ENCODE peak calls at places on chromosomes 5 and 9, in seven cellular contexts. C is HEK293T; W is astrocyte of the hippocampus; S is anterior cingulate cortex; Z is head of caudate nucleus; B is activated CD4-positive, alpha-beta memory T cell treated with anti-CD3 and anti-CD28 coated beads, Interleukin-2, amount 10 ng/mL, durations not matched to agents 7 days and 5 days; A is left lung. T is an unnamed sample.

GRCh38 chr5:908172-908571 is 15.5 kb downstream of the TRIP13 start:
- DNase-seq in C (no peak), W (no peak), S (no peak), Z (no peak), B (no peak), A (no peak), T (no peak)

GRCh38 chr5:151458314-151458713 is 10.9 kb downstream of the SLC36A1 start:
- DNase-seq in C (no peak), W (no peak), S (no peak), Z (no peak), B (no peak), A (no peak), T (no peak)

GRCh38 chr5:38922199-38922598 is 76.4 kb downstream of the OSMR start:
- DNase-seq in C (peak; percentile 75), W (peak; percentile 68), S (peak; percentile 16), Z (peak; percentile 53), B (peak; percentile 58), A (no peak), T (peak; percentile 60)

GRCh38 chr5:154005648-154006047 is 33.1 kb downstream of the FAM114A2 start:
- DNase-seq in C (no peak), W (no peak), S (no peak), Z (no peak), B (no peak), A (no peak), T (no peak)

GRCh38 chr5:141039517-141039916 is 11.7 kb upstream of the PCDHB1 start:
- DNase-seq in C (no peak), W (no peak), S (no peak), Z (no peak), B (no peak), A (no peak), T (no peak)

GRCh38 chr9:20601292-20601691 is 21.0 kb downstream of the MLLT3 start:
- DNase-seq in C (no peak), W (no peak), S (no peak), Z (no peak), B (no peak), A (no peak), T (no peak)

GRCh38 chr9:111997831-111998230 is 101.2 kb downstream of the UGCG start:
- DNase-seq in C (no peak), W (no peak), S (no peak), Z (no peak), B (no peak), A (no peak), T (no peak)

GRCh38 chr5:55159763-55160492 is at the start of gene GPX8:
- DNase-seq in C (peak; percentile 72), W (peak; percentile 90), S (no peak), Z (no peak), B (peak; percentile 28), A (no peak), T (peak; percentile 91)

GRCh38 chr5:127097288-127097687 is 24.0 kb upstream of the C5orf63 start:
- DNase-seq in C (no peak), W (no peak), S (no peak), Z (no peak), B (no peak), A (no peak), T (no peak)

GRCh38 chr5:57172466-57172961 is 1.3 kb upstream of the GPBP1 start:
- DNase-seq in C (no peak), W (peak; percentile 34), S (no peak), Z (no peak), B (peak; percentile 32), A (no peak), T (no peak)

GRCh38 chr9:101235105-101235866 is 149.5 kb downstream of the BAAT start:
- DNase-seq in C (peak; percentile 18), W (peak; percentile 62), S (no peak), Z (no peak), B (no peak), A (no peak), T (peak; percentile 19)

GRCh38 chr9:81371824-81372223 is 317.5 kb downstream of the TLE1 start:
- DNase-seq in C (no peak), W (no peak), S (no peak), Z (no peak), B (no peak), A (no peak), T (no peak)

GRCh38 chr9:105932276-105932675 is 237.9 kb downstream of the TMEM38B start:
- DNase-seq in C (no peak), W (no peak), S (no peak), Z (no peak), B (no peak), A (no peak), T (no peak)

GRCh38 chr5:181241393-181241975 is 2.2 kb downstream of the RACK1 start:
- DNase-seq in C (no peak), W (peak; percentile 73), S (no peak), Z (no peak), B (peak; percentile 74), A (no peak), T (peak; percentile 93)

GRCh38 chr5:74575741-74576538 is 64.6 kb downstream of the ENC1 start:
- DNase-seq in C (no peak), W (peak; percentile 80), S (no peak), Z (no peak), B (no peak), A (no peak), T (peak; percentile 90)

GRCh38 chr5:73445708-73446630 is 2.6 kb downstream of the FOXD1 start:
- DNase-seq in C (no peak), W (peak; percentile 3), S (no peak), Z (no peak), B (no peak), A (no peak), T (no peak)

GRCh38 chr9:971901-972511 is 4.4 kb upstream of the DMRT3 start:
- DNase-seq in C (no peak), W (no peak), S (no peak), Z (no peak), B (no peak), A (no peak), T (no peak)

GRCh38 chr9:121676916-121677315 is 25.5 kb downstream of the DAB2IP start:
- DNase-seq in C (no peak), W (no peak), S (no peak), Z (no peak), B (no peak), A (no peak), T (no peak)

GRCh38 chr9:126696091-126696763 is 82.5 kb downstream of the LMX1B start:
- DNase-seq in C (no peak), W (no peak), S (no peak), Z (no peak), B (no peak), A (peak; percentile 14), T (no peak)